ENCODE peak calls at places on chromosomes 3 and 15, in seven cellular contexts. Z, E, G, P, V, F and N are unnamed samples.

GRCh38 chr3:11703185-11703584 is 59.5 kb upstream of the VGLL4 start:
- DNase-seq in Z (no peak), E (no peak), G (no peak), P (no peak), V (no peak), F (no peak), N (no peak)

GRCh38 chr3:89059201-89059600 is 48.2 kb upstream of the EPHA3 start:
- DNase-seq in Z (no peak), E (no peak), G (no peak), P (peak; percentile 35), V (no peak), F (no peak), N (no peak)

GRCh38 chr3:131526801-131527347 is 24.1 kb upstream of the MRPL3 start:
- DNase-seq in Z (no peak), E (peak; percentile 26), G (peak; percentile 14), P (peak; percentile 59), V (no peak), F (no peak), N (no peak)

GRCh38 chr3:102163039-102163817 is 271.6 kb upstream of the ZPLD1 start:
- DNase-seq in Z (no peak), E (no peak), G (peak; percentile 15), P (peak; percentile 95), V (peak; percentile 57), F (no peak), N (no peak)

GRCh38 chr15:67998599-67999122 is 55.5 kb upstream of the PIAS1 start:
- DNase-seq in Z (no peak), E (no peak), G (no peak), P (peak; percentile 55), V (no peak), F (no peak), N (no peak)

GRCh38 chr15:79736435-79737000 is 160.3 kb downstream of the MTHFS start:
- DNase-seq in Z (no peak), E (no peak), G (no peak), P (no peak), V (no peak), F (no peak), N (no peak)

GRCh38 chr15:49815937-49816336 is 195.1 kb downstream of the DTWD1 start:
- DNase-seq in Z (no peak), E (no peak), G (no peak), P (peak; percentile 53), V (no peak), F (no peak), N (no peak)

GRCh38 chr3:188954590-188955208 is 217.1 kb upstream of the TPRG1 start:
- DNase-seq in Z (peak; percentile 71), E (peak; percentile 92), G (peak; percentile 87), P (peak; percentile 95), V (peak; percentile 68), F (peak; percentile 58), N (peak; percentile 85)

GRCh38 chr3:64824281-64824980 is 136.6 kb upstream of the ADAMTS9 start:
- DNase-seq in Z (no peak), E (no peak), G (no peak), P (peak; percentile 76), V (no peak), F (no peak), N (no peak)

GRCh38 chr3:331881-332280 is 135.3 kb downstream of the CHL1 start:
- DNase-seq in Z (peak; percentile 55), E (no peak), G (no peak), P (no peak), V (no peak), F (no peak), N (no peak)

GRCh38 chr3:146550743-146551510 is 6.5 kb upstream of the PLSCR1 start:
- DNase-seq in Z (peak; percentile 79), E (no peak), G (no peak), P (peak; percentile 87), V (no peak), F (no peak), N (no peak)

GRCh38 chr15:80246425-80246894 is 5.6 kb downstream of the CTXND1 start:
- DNase-seq in Z (no peak), E (no peak), G (no peak), P (no peak), V (no peak), F (no peak), N (no peak)

GRCh38 chr3:25820816-25821486 is 31.1 kb downstream of the OXSM start:
- DNase-seq in Z (no peak), E (no peak), G (no peak), P (no peak), V (no peak), F (no peak), N (no peak)

GRCh38 chr15:31396881-31397560 is 70.4 kb downstream of the KLF13 start:
- DNase-seq in Z (no peak), E (peak; percentile 66), G (peak; percentile 93), P (peak; percentile 78), V (peak; percentile 91), F (no peak), N (peak; percentile 91)

GRCh38 chr3:38834717-38835116 is 18.7 kb upstream of the SCN10A start:
- DNase-seq in Z (no peak), E (no peak), G (no peak), P (no peak), V (no peak), F (no peak), N (no peak)

GRCh38 chr3:127590282-127590592 is 296 bp downstream of the TPRA1 start:
- DNase-seq in Z (no peak), E (no peak), G (no peak), P (no peak), V (no peak), F (no peak), N (peak; percentile 45)

GRCh38 chr15:89457086-89457485 is 39.3 kb downstream of the RHCG start:
- DNase-seq in Z (no peak), E (no peak), G (no peak), P (peak; percentile 27), V (no peak), F (no peak), N (no peak)

GRCh38 chr3:172601066-172601832 is 78.0 kb upstream of the TNFSF10 start:
- DNase-seq in Z (no peak), E (no peak), G (no peak), P (no peak), V (no peak), F (no peak), N (no peak)

GRCh38 chr3:126828306-126828705 is 124.3 kb downstream of the CHCHD6 start:
- DNase-seq in Z (no peak), E (no peak), G (peak; percentile 46), P (peak; percentile 49), V (no peak), F (no peak), N (peak; percentile 25)

GRCh38 chr15:43775411-43775965 is 1.3 kb downstream of the ELL3 start:
- DNase-seq in Z (no peak), E (peak; percentile 43), G (no peak), P (peak; percentile 44), V (peak; percentile 82), F (no peak), N (peak; percentile 51)

GRCh38 chr3:58173670-58174472 is 36.9 kb downstream of the DNASE1L3 start:
- DNase-seq in Z (no peak), E (peak; percentile 58), G (peak; percentile 50), P (peak; percentile 30), V (peak; percentile 55), F (no peak), N (no peak)